ENCODE peak calls at places on chromosomes 12 and 14, in seven cellular contexts. J is mesendoderm; X is glomerular endothelial cell; P is iPS-NIHi11; E is ovary; W is progenitor cell of endocrine pancreas; G is stimulated activated CD4-positive, alpha-beta T cell treated with anti-CD3 and anti-CD28 coated beads, Interleukin-15, amount 100 ng/mL, for 1 hour. I is an unnamed sample.

GRCh38 chr14:78324353-78324752 is 154.2 kb downstream of the NRXN3 start:
- DNase-seq in P (no peak), X (no peak), J (no peak), E (no peak), W (no peak), G (no peak), I (peak)

GRCh38 chr14:105093426-105094192 is 28.4 kb upstream of the GPR132 start:
- DNase-seq in P (peak), G (peak), J (peak), W (peak), X (no peak), E (peak), I (peak)

GRCh38 chr14:44962573-44963528 is 861 bp downstream of the TOGARAM1 start:
- DNase-seq in J (peak), P (no peak), G (no peak), W (peak), E (peak), X (no peak), I (peak)

GRCh38 chr12:132266370-132266769 is 63.0 kb downstream of the GALNT9 start:
- DNase-seq in X (no peak), P (no peak), G (no peak), J (no peak), W (no peak), E (no peak), I (no peak)

GRCh38 chr12:124788936-124789555 is 74.6 kb downstream of the SCARB1 start:
- DNase-seq in G (no peak), P (no peak), E (no peak), J (no peak), X (no peak), W (no peak), I (no peak)

GRCh38 chr14:90438841-90439240 is 42.0 kb downstream of the CALM1 start:
- DNase-seq in P (no peak), E (no peak), J (no peak), W (no peak), G (no peak), X (no peak), I (peak)

GRCh38 chr12:88600272-88600671 is 20.0 kb upstream of the KITLG start:
- DNase-seq in W (no peak), P (no peak), G (no peak), E (no peak), X (no peak), J (no peak), I (no peak)

GRCh38 chr14:90107789-90108188 is 46.0 kb downstream of the KCNK13 start:
- DNase-seq in X (no peak), J (peak), W (no peak), E (no peak), G (no peak), P (no peak), I (no peak)

GRCh38 chr14:63867926-63868921 is 15.4 kb downstream of the SYNE2 start:
- DNase-seq in J (no peak), X (no peak), P (no peak), E (no peak), G (no peak), W (no peak), I (peak)

GRCh38 chr12:129762436-129762835 is 141.4 kb downstream of the TMEM132D start:
- DNase-seq in W (no peak), J (no peak), G (no peak), P (no peak), X (no peak), E (no peak), I (peak)

GRCh38 chr12:98939350-98939749 is 294.3 kb downstream of the APAF1 start:
- DNase-seq in W (no peak), X (peak), G (no peak), E (no peak), J (peak), P (peak), I (peak)

GRCh38 chr12:85575115-85576096 is 260.8 kb downstream of the RASSF9 start:
- DNase-seq in J (peak), X (peak), G (no peak), P (peak), W (no peak), E (no peak), I (peak)

GRCh38 chr14:53399057-53399456 is 245.9 kb upstream of the DDHD1 start:
- DNase-seq in E (no peak), X (no peak), J (peak), W (no peak), P (peak), G (no peak), I (peak)

GRCh38 chr12:124450376-124450750 is 117.0 kb downstream of the NCOR2 start:
- DNase-seq in J (no peak), X (no peak), E (no peak), P (no peak), W (no peak), G (no peak), I (no peak)

I was measured in renal cortical epithelial cell.